ENCODE peak calls at places on chromosomes 6 and 20, in ten cellular contexts. U, P, N, L, Q, R, C, J, F and W are unnamed samples.

GRCh38 chr6:14277405-14277930 is 159.9 kb downstream of the CD83 start:
- DNase-seq in U (no peak), P (no peak), N (no peak), L (no peak), Q (no peak), R (no peak), C (no peak), J (no peak), F (no peak), W (no peak)

GRCh38 chr20:258963-259362 is 1.4 kb downstream of the DEFB132 start:
- DNase-seq in U (no peak), P (no peak), N (no peak), L (no peak), Q (no peak), R (no peak), C (no peak), J (peak; percentile 33), F (peak; percentile 59), W (no peak)

GRCh38 chr6:150142657-150143501 is at the start of gene PPP1R14C:
- DNase-seq in U (no peak), P (peak; percentile 15), N (peak; percentile 60), L (no peak), Q (no peak), R (no peak), C (no peak), J (no peak), F (no peak), W (no peak)

GRCh38 chr6:130575971-130576370 is 210.2 kb downstream of the TMEM200A start:
- DNase-seq in U (no peak), P (no peak), N (no peak), L (no peak), Q (no peak), R (no peak), C (no peak), J (no peak), F (no peak), W (no peak)

GRCh38 chr20:8540466-8540865 is 408.4 kb downstream of the PLCB1 start:
- DNase-seq in U (no peak), P (no peak), N (no peak), L (no peak), Q (no peak), R (no peak), C (no peak), J (no peak), F (no peak), W (no peak)

GRCh38 chr20:54526801-54527200 is 51.4 kb downstream of the DOK5 start:
- DNase-seq in U (no peak), P (no peak), N (no peak), L (no peak), Q (no peak), R (no peak), C (no peak), J (no peak), F (no peak), W (no peak)

GRCh38 chr6:43278524-43279078 is 19.5 kb upstream of the SLC22A7 start:
- DNase-seq in U (no peak), P (no peak), N (no peak), L (no peak), Q (no peak), R (no peak), C (no peak), J (no peak), F (peak; percentile 50), W (peak; percentile 86)

GRCh38 chr20:62675156-62675871 is 33.0 kb downstream of the SLCO4A1 start:
- DNase-seq in U (no peak), P (no peak), N (peak; percentile 63), L (no peak), Q (no peak), R (no peak), C (no peak), J (no peak), F (no peak), W (no peak)

GRCh38 chr6:117449549-117450439 is 24.1 kb upstream of the ROS1 start:
- DNase-seq in U (peak; percentile 21), P (peak; percentile 59), N (peak; percentile 33), L (peak; percentile 84), Q (no peak), R (peak; percentile 58), C (peak; percentile 65), J (peak; percentile 56), F (peak; percentile 77), W (peak; percentile 48)

GRCh38 chr20:9506964-9507369 is 7.4 kb upstream of the LAMP5 start:
- DNase-seq in U (no peak), P (no peak), N (no peak), L (no peak), Q (no peak), R (no peak), C (no peak), J (no peak), F (no peak), W (no peak)

GRCh38 chr6:134247854-134248580 is 69.9 kb downstream of the SGK1 start:
- DNase-seq in U (no peak), P (no peak), N (no peak), L (no peak), Q (no peak), R (no peak), C (no peak), J (no peak), F (no peak), W (no peak)

GRCh38 chr6:5751525-5752252 is 255.0 kb downstream of the NRN1 start:
- DNase-seq in U (no peak), P (no peak), N (no peak), L (no peak), Q (no peak), R (no peak), C (no peak), J (no peak), F (no peak), W (no peak)

GRCh38 chr6:108565091-108565766 is 4.5 kb downstream of the FOXO3 start:
- DNase-seq in U (no peak), P (no peak), N (no peak), L (no peak), Q (no peak), R (no peak), C (no peak), J (no peak), F (no peak), W (no peak)

GRCh38 chr6:108565893-108566292 is 5.2 kb downstream of the FOXO3 start:
- DNase-seq in U (peak; percentile 61), P (peak; percentile 37), N (peak; percentile 58), L (peak; percentile 84), Q (no peak), R (no peak), C (peak; percentile 84), J (no peak), F (no peak), W (peak; percentile 73)

GRCh38 chr6:108563292-108563691 is 2.6 kb downstream of the FOXO3 start:
- DNase-seq in U (no peak), P (no peak), N (no peak), L (no peak), Q (no peak), R (no peak), C (no peak), J (no peak), F (no peak), W (no peak)

GRCh38 chr6:108562503-108562993 is 1.8 kb downstream of the FOXO3 start:
- DNase-seq in U (peak; percentile 65), P (peak; percentile 78), N (peak; percentile 90), L (peak; percentile 85), Q (peak; percentile 83), R (peak; percentile 71), C (peak; percentile 83), J (peak; percentile 69), F (peak; percentile 52), W (peak; percentile 81)

DNA sequence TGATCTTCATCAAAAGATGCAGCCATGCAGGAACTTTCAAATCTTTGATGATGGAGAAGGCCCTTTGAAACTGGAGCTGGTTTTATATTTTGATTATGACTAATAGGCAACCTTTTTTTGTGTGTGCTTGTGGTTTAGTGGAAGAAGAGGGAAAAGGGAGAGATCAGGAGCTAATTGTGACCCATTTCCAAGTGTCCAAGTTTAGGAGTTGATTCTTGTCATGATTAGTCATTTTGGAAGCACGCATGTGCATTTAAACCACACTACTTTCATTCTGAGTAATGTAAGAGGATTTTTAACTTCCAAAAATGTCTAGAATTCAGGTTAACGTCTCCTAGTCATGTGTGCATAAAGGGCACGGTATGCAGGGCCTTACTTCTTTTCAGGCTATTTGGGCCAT is 3.5 kb downstream of the FOXO3 start:
- DNase-seq in U (no peak), P (no peak), N (no peak), L (no peak), Q (no peak), R (no peak), C (no peak), J (peak; percentile 76), F (no peak), W (no peak)
- H3K4me1 ChIP-seq in U (peaks cover 23% of the 10 kb centered on the region), P (peaks cover 53% of the 10 kb centered on the region), N (peaks cover 64% of the 10 kb centered on the region), L (no peaks in the 10 kb centered on the region), Q (peaks cover 65% of the 10 kb centered on the region), R (peaks cover 38% of the 10 kb centered on the region), C (peaks cover 5% of the 10 kb centered on the region), J (peaks cover 43% of the 10 kb centered on the region), F (peaks cover 35% of the 10 kb centered on the region), W (no peaks in the 10 kb centered on the region)

DNA sequence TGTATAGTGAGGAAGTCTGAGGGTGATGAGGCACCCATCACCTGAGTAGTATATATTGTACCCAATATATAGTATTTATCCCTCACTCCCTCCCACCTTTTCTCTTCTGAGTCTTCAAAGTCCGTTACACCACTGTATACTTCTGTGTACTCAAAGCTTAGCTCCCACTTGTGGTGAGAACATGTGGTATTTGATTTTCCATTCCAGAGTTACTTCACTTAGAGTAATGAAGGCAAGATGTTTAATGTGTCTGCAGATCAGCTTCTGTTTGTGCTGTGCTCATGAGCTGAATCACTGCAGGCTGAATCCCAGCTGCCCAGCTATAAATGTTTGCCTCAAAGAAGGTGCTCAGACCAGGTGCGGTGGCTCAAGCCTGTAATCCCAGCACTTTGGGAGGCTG is 139.3 kb upstream of the FOXA2 start:
- DNase-seq in U (no peak), P (no peak), N (no peak), L (no peak), Q (no peak), R (no peak), C (no peak), J (no peak), F (peak; percentile 29), W (no peak)
- TF ChIP-seq CTCF in U (no peak), P (no peak), N (no peak), L (no peak), Q (no peak), R (no peak), C (no peak), J (no peak), F (no peak), W (no peak)

GRCh38 chr6:33166811-33167210 is 25.5 kb downstream of the COL11A2 start:
- DNase-seq in U (no peak), P (no peak), N (no peak), L (no peak), Q (no peak), R (no peak), C (no peak), J (no peak), F (no peak), W (peak; percentile 35)
- TF ChIP-seq POLR2A in U (no peak), P (no peak), N (no peak), L (no peak), Q (no peak), R (no peak), C (no peak), J (no peak), F (no peak), W (no peak)

DNA sequence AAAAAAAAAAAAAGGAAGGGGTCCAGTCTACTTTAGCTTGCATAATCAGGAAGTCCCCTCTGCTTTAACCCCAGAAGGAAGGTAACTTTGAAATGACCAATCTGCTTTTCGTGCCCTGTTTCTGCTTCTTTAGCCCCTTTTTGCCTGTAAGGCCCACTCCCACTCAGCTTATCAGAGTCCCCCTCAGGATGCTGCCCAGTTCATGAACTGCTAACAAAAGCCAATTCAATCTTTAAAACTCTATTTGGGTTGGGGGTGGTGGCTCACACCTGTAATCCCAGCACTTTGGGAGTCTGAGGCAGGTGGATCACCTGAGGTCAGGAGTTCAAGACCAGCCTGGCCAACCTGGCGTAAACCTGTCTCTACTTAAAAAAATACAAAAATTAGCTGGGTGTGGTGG is 12.3 kb downstream of the GHRH start:
- DNase-seq in U (no peak), P (no peak), N (no peak), L (no peak), Q (no peak), R (no peak), C (no peak), J (no peak), F (no peak), W (no peak)
- H3K4me1 ChIP-seq in U (no peaks in the 10 kb centered on the region), P (no peaks in the 10 kb centered on the region), N (no peaks in the 10 kb centered on the region), L (no peaks in the 10 kb centered on the region), Q (no peaks in the 10 kb centered on the region), R (no peaks in the 10 kb centered on the region), C (no peaks in the 10 kb centered on the region), J (no peaks in the 10 kb centered on the region), F (no peaks in the 10 kb centered on the region), W (no peaks in the 10 kb centered on the region)